ENCODE peak calls at places on chromosome X, in five cellular contexts. U, C, L, G and X are unnamed samples.

GRCh38 chrX:10904220-10904619 is 206.9 kb upstream of the HCCS start:
- DNase-seq in L (peak), G (peak), U (peak), C (no peak), X (no peak)

GRCh38 chrX:118644378-118644777 is 83.0 kb upstream of the IL13RA1 start:
- DNase-seq in U (peak), C (no peak), G (peak), L (peak), X (peak)

GRCh38 chrX:102714994-102715393 is 2.7 kb downstream of the GPRASP2 start:
- DNase-seq in G (no peak), U (peak), C (no peak), L (no peak), X (no peak)

GRCh38 chrX:64205441-64205734 is at the start of gene AMER1:
- DNase-seq in C (no peak), L (no peak), G (no peak), U (no peak), X (no peak)

GRCh38 chrX:30887721-30888120 is 1.3 kb downstream of the TAB3 start:
- DNase-seq in C (no peak), U (no peak), L (no peak), G (no peak), X (no peak)

GRCh38 chrX:28177202-28177601 is 196.0 kb upstream of the DCAF8L1 start:
- DNase-seq in U (no peak), G (no peak), C (no peak), L (peak), X (peak)

GRCh38 chrX:22141061-22141460 is 108.9 kb downstream of the PHEX start:
- DNase-seq in G (no peak), L (peak), U (peak), C (no peak), X (no peak)

GRCh38 chrX:130343411-130343810 is 3.7 kb downstream of the SLC25A14 start:
- DNase-seq in L (no peak), G (peak), U (no peak), C (no peak), X (no peak)

GRCh38 chrX:113001836-113002235 is 161.2 kb upstream of the AMOT start:
- DNase-seq in G (no peak), U (no peak), L (no peak), C (no peak), X (no peak)

GRCh38 chrX:1657367-1658082 is 42.7 kb downstream of the ASMT start:
- DNase-seq in G (peak), U (peak), L (peak), C (no peak), X (peak)

GRCh38 chrX:119686087-119686639 is 6.8 kb downstream of the SEPTIN6 start:
- DNase-seq in G (no peak), L (peak), U (peak), C (no peak), X (peak)

GRCh38 chrX:85365370-85365995 is 14.0 kb downstream of the POF1B start:
- DNase-seq in G (no peak), L (no peak), C (no peak), U (no peak), X (no peak)

GRCh38 chrX:30992381-30992904 is 79.4 kb downstream of the FTHL17 start:
- DNase-seq in C (no peak), L (no peak), U (no peak), G (peak), X (no peak)

GRCh38 chrX:42536286-42536685 is 241.7 kb downstream of the PPP1R2C start:
- DNase-seq in G (no peak), C (no peak), U (no peak), L (no peak), X (no peak)

GRCh38 chrX:10072786-10073568 is 83.8 kb upstream of the CLCN4 start:
- DNase-seq in G (no peak), L (no peak), U (no peak), C (no peak), X (no peak)

GRCh38 chrX:119693996-119694451 is 1.1 kb upstream of the SEPTIN6 start:
- DNase-seq in L (no peak), G (no peak), U (no peak), C (no peak), X (no peak)

GRCh38 chrX:11953615-11954014 is 184.7 kb upstream of the FRMPD4 start:
- DNase-seq in G (peak), C (peak), U (peak), L (peak), X (no peak)

GRCh38 chrX:72169008-72169728 is 12.4 kb upstream of the PIN4 start:
- DNase-seq in C (no peak), L (peak), U (peak), G (peak), X (peak)

GRCh38 chrX:107450823-107451509 is 1.5 kb downstream of the FRMPD3 start:
- DNase-seq in U (peak), L (no peak), G (no peak), C (no peak), X (peak)

GRCh38 chrX:15146515-15146914 is 123.4 kb downstream of the ASB9 start:
- DNase-seq in U (peak), G (no peak), C (no peak), L (peak), X (peak)

GRCh38 chrX:11648705-11649519 is 16.8 kb downstream of the ARHGAP6 start:
- DNase-seq in U (peak), L (no peak), C (no peak), G (peak), X (no peak)

GRCh38 chrX:12955882-12956703 is 18.8 kb upstream of the TMSB4X start:
- DNase-seq in U (peak), C (no peak), G (peak), L (peak), X (peak)

GRCh38 chrX:150587585-150588503 is 19.4 kb downstream of the MTM1 start:
- DNase-seq in C (no peak), G (peak), U (peak), L (peak), X (peak)

GRCh38 chrX:39167791-39168190 is 366.5 kb downstream of the MID1IP1 start:
- DNase-seq in U (no peak), L (no peak), G (no peak), C (no peak), X (peak)

GRCh38 chrX:68703849-68704248 is 56.4 kb downstream of the STARD8 start:
- DNase-seq in C (no peak), L (no peak), G (no peak), U (no peak), X (no peak)

GRCh38 chrX:50567636-50568035 is 97.0 kb upstream of the DGKK start:
- DNase-seq in C (no peak), L (no peak), G (no peak), U (no peak), X (no peak)

GRCh38 chrX:10022580-10023245 is 55.6 kb downstream of the CLDN34 start:
- DNase-seq in C (peak), U (peak), G (peak), L (peak), X (no peak)

GRCh38 chrX:68684291-68684918 is 36.9 kb downstream of the STARD8 start:
- DNase-seq in G (no peak), U (no peak), L (no peak), C (no peak), X (no peak)

GRCh38 chrX:18855919-18856644 is 127.8 kb downstream of the PHKA2 start:
- DNase-seq in L (peak), U (peak), C (no peak), G (peak), X (peak)

GRCh38 chrX:31268359-31268758 is 196.5 kb upstream of the FTHL17 start:
- DNase-seq in C (no peak), U (no peak), L (no peak), G (peak), X (no peak)

GRCh38 chrX:103779156-103779555 is 2.5 kb downstream of the PLP1 start:
- DNase-seq in G (peak), C (no peak), U (no peak), L (peak), X (no peak)

GRCh38 chrX:84339507-84340364 is 151.7 kb upstream of the RPS6KA6 start:
- DNase-seq in U (peak), G (no peak), C (no peak), L (peak), X (peak)

GRCh38 chrX:100368167-100368566 is 41.9 kb downstream of the PCDH19 start:
- DNase-seq in G (no peak), L (peak), C (no peak), U (peak), X (peak)

GRCh38 chrX:19552793-19553192 is 37.5 kb upstream of the MAP3K15 start:
- DNase-seq in C (no peak), L (no peak), G (no peak), U (no peak), X (no peak)

GRCh38 chrX:149032449-149032848 is 472.7 kb downstream of the IDS start:
- DNase-seq in G (no peak), L (no peak), C (no peak), U (no peak), X (no peak)

GRCh38 chrX:22081475-22082092 is 49.5 kb downstream of the PHEX start:
- DNase-seq in C (peak), G (peak), U (peak), L (peak), X (peak)

GRCh38 chrX:104282326-104282725 is 27.6 kb upstream of the ESX1 start:
- DNase-seq in G (no peak), U (no peak), C (no peak), L (no peak), X (no peak)

GRCh38 chrX:116873678-116874077 is 410.9 kb upstream of the CT83 start:
- DNase-seq in C (no peak), U (peak), L (peak), G (peak), X (no peak)

GRCh38 chrX:53279296-53280237 is 1.8 kb downstream of the IQSEC2 start:
- DNase-seq in G (no peak), U (no peak), L (no peak), C (no peak), X (peak)
- TF ChIP-seq CTCF in G (peak), U (no peak), L (no peak), C (no peak), X (peak)

GRCh38 chrX:29318051-29318450 is 730.8 kb downstream of the IL1RAPL1 start:
- DNase-seq in C (peak), U (peak), G (peak), L (peak), X (no peak)
- H3K4me3 ChIP-seq in C (no peak), U (no peak), G (no peak), L (no peak), X (no peak)

DNA sequence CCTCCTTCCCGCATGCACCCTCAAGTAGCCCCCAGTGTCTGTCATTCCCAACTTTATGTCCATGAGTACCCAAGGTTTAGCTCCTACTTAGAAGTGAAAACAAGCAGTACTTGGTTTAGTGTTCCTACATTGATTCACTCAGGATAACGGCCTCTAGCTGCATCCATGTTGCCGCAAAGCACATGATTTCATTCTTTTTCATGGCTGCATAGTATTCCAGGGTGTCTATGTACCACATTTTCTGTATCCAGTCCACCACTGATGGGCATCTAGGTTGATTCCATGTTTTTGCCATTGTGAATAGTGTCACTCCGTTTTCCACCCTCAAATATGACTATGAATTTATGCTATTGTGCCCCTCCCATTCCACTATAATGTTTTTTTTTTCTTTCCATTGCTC is 130.5 kb upstream of the MXRA5 start:
- DNase-seq in U (no peak), G (no peak), C (no peak), L (no peak), X (no peak)
- TF ChIP-seq CTCF in U (no peak), G (no peak), C (no peak), L (no peak), X (no peak)

GRCh38 chrX:110759785-110760184 is 35.8 kb downstream of the CHRDL1 start:
- DNase-seq in U (peak), C (no peak), L (no peak), G (peak), X (no peak)

GRCh38 chrX:110755061-110755460 is 40.6 kb downstream of the CHRDL1 start:
- DNase-seq in G (peak), U (peak), C (no peak), L (peak), X (no peak)

GRCh38 chrX:110758781-110759180 is 36.8 kb downstream of the CHRDL1 start:
- DNase-seq in L (no peak), G (peak), C (no peak), U (no peak), X (no peak)

GRCh38 chrX:110750526-110751189 is 45.0 kb downstream of the CHRDL1 start:
- DNase-seq in U (peak), C (no peak), L (no peak), G (no peak), X (no peak)

DNA sequence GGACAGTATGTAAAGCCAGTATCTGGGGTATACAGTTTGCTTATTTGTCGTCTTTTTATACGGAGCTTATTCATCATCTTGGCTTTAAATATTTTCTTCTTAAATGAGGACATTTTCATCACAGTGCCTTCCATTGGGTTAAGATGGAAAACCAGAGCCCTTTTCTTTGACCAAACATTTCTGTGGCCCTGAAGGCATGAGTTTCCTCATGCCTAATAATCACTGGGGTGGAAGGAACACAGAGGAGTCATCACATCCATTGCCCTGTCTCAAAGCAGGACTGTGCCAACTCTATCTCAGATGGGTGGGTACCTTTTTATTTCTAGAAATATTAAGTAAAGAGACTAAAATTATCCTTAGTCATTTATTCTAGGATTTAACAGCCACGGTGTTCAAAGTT is 40.0 kb downstream of the CHRDL1 start:
- DNase-seq in L (no peak), G (peak), C (no peak), U (no peak), X (no peak)
- H3K4me3 ChIP-seq in L (no peak), G (no peak), C (no peak), U (no peak), X (no peak)

GRCh38 chrX:131783555-131784338 is 239.4 kb upstream of the STK26 start:
- DNase-seq in U (peak), C (no peak), L (no peak), G (peak), X (peak)
- TF ChIP-seq CTCF in U (peak), C (no peak), L (no peak), G (no peak), X (no peak)